ENCODE peak calls at places on chromosomes 4 and X, in seven cellular contexts. One of them, this sample, is unnamed.

GRCh38 chr4:52843958-52844357 is 18.2 kb upstream of the RASL11B start:
- DNase-seq in NCI-H524 treated with DMSO at 0.1 percent for 48 hours: no peak
- DNase-seq in GM12864: no peak
- DNase-seq in NCI-H2081: no peak
- DNase-seq in gastrocnemius medialis: peak
- DNase-seq in activated T-cell treated with anti-CD3 and anti-CD28 coated beads for 48 hours: no peak
- DNase-seq in NCI-H1105 treated with DMSO at 0.1 percent for 48 hours: no peak
- DNase-seq in this sample: no peak

GRCh38 chr4:10697071-10697470 is 12.5 kb upstream of the CLNK start:
- DNase-seq in NCI-H524 treated with DMSO at 0.1 percent for 48 hours: no peak
- DNase-seq in NCI-H2081: peak
- DNase-seq in activated T-cell treated with anti-CD3 and anti-CD28 coated beads for 48 hours: no peak
- DNase-seq in gastrocnemius medialis: no peak
- DNase-seq in NCI-H1105 treated with DMSO at 0.1 percent for 48 hours: peak
- DNase-seq in GM12864: no peak
- DNase-seq in this sample: peak

GRCh38 chr4:52783069-52783468 is 31.8 kb upstream of the ERVMER34-1 start:
- DNase-seq in gastrocnemius medialis: no peak
- DNase-seq in NCI-H2081: no peak
- DNase-seq in GM12864: no peak
- DNase-seq in NCI-H1105 treated with DMSO at 0.1 percent for 48 hours: no peak
- DNase-seq in NCI-H524 treated with DMSO at 0.1 percent for 48 hours: no peak
- DNase-seq in activated T-cell treated with anti-CD3 and anti-CD28 coated beads for 48 hours: no peak
- DNase-seq in this sample: no peak

GRCh38 chrX:22073928-22074327 is 41.8 kb downstream of the PHEX start:
- DNase-seq in NCI-H524 treated with DMSO at 0.1 percent for 48 hours: no peak
- DNase-seq in gastrocnemius medialis: no peak
- DNase-seq in NCI-H2081: no peak
- DNase-seq in NCI-H1105 treated with DMSO at 0.1 percent for 48 hours: no peak
- DNase-seq in GM12864: no peak
- DNase-seq in activated T-cell treated with anti-CD3 and anti-CD28 coated beads for 48 hours: no peak
- DNase-seq in this sample: no peak

GRCh38 chr4:75285837-75286236 is 228.4 kb downstream of the RCHY1 start:
- DNase-seq in NCI-H524 treated with DMSO at 0.1 percent for 48 hours: no peak
- DNase-seq in activated T-cell treated with anti-CD3 and anti-CD28 coated beads for 48 hours: no peak
- DNase-seq in GM12864: no peak
- DNase-seq in NCI-H2081: no peak
- DNase-seq in NCI-H1105 treated with DMSO at 0.1 percent for 48 hours: no peak
- DNase-seq in gastrocnemius medialis: no peak
- DNase-seq in this sample: no peak

GRCh38 chr4:31261632-31262031 is 541.5 kb downstream of the PCDH7 start:
- DNase-seq in NCI-H524 treated with DMSO at 0.1 percent for 48 hours: no peak
- DNase-seq in NCI-H2081: peak
- DNase-seq in GM12864: no peak
- DNase-seq in gastrocnemius medialis: no peak
- DNase-seq in activated T-cell treated with anti-CD3 and anti-CD28 coated beads for 48 hours: no peak
- DNase-seq in NCI-H1105 treated with DMSO at 0.1 percent for 48 hours: no peak
- DNase-seq in this sample: peak

GRCh38 chr4:2965262-2965661 is 1.9 kb downstream of the GRK4 start:
- DNase-seq in NCI-H1105 treated with DMSO at 0.1 percent for 48 hours: no peak
- DNase-seq in NCI-H524 treated with DMSO at 0.1 percent for 48 hours: no peak
- DNase-seq in activated T-cell treated with anti-CD3 and anti-CD28 coated beads for 48 hours: no peak
- DNase-seq in GM12864: no peak
- DNase-seq in gastrocnemius medialis: no peak
- DNase-seq in NCI-H2081: no peak
- DNase-seq in this sample: no peak

GRCh38 chr4:150342945-150343344 is 239.0 kb upstream of the MAB21L2 start:
- DNase-seq in NCI-H524 treated with DMSO at 0.1 percent for 48 hours: no peak
- DNase-seq in NCI-H1105 treated with DMSO at 0.1 percent for 48 hours: no peak
- DNase-seq in gastrocnemius medialis: peak
- DNase-seq in NCI-H2081: no peak
- DNase-seq in activated T-cell treated with anti-CD3 and anti-CD28 coated beads for 48 hours: no peak
- DNase-seq in GM12864: no peak
- DNase-seq in this sample: no peak

GRCh38 chr4:86706923-86707597 is 112.9 kb downstream of the PTPN13 start:
- DNase-seq in GM12864: no peak
- DNase-seq in NCI-H524 treated with DMSO at 0.1 percent for 48 hours: no peak
- DNase-seq in NCI-H1105 treated with DMSO at 0.1 percent for 48 hours: no peak
- DNase-seq in NCI-H2081: no peak
- DNase-seq in gastrocnemius medialis: no peak
- DNase-seq in activated T-cell treated with anti-CD3 and anti-CD28 coated beads for 48 hours: no peak
- DNase-seq in this sample: no peak

GRCh38 chrX:9700555-9700954 is 65.1 kb downstream of the GPR143 start:
- DNase-seq in gastrocnemius medialis: no peak
- DNase-seq in NCI-H2081: no peak
- DNase-seq in NCI-H1105 treated with DMSO at 0.1 percent for 48 hours: no peak
- DNase-seq in GM12864: no peak
- DNase-seq in NCI-H524 treated with DMSO at 0.1 percent for 48 hours: no peak
- DNase-seq in activated T-cell treated with anti-CD3 and anti-CD28 coated beads for 48 hours: no peak
- DNase-seq in this sample: no peak

GRCh38 chr4:173879286-173879908 is 349.4 kb upstream of the HAND2 start:
- DNase-seq in gastrocnemius medialis: no peak
- DNase-seq in NCI-H1105 treated with DMSO at 0.1 percent for 48 hours: no peak
- DNase-seq in NCI-H2081: no peak
- DNase-seq in NCI-H524 treated with DMSO at 0.1 percent for 48 hours: no peak
- DNase-seq in activated T-cell treated with anti-CD3 and anti-CD28 coated beads for 48 hours: no peak
- DNase-seq in GM12864: no peak
- DNase-seq in this sample: no peak

GRCh38 chr4:90495936-90496335 is 368.7 kb downstream of the CCSER1 start:
- DNase-seq in NCI-H2081: no peak
- DNase-seq in activated T-cell treated with anti-CD3 and anti-CD28 coated beads for 48 hours: no peak
- DNase-seq in NCI-H524 treated with DMSO at 0.1 percent for 48 hours: peak
- DNase-seq in NCI-H1105 treated with DMSO at 0.1 percent for 48 hours: peak
- DNase-seq in gastrocnemius medialis: no peak
- DNase-seq in GM12864: no peak
- DNase-seq in this sample: no peak

This sample was measured in NCI-H146.